ENCODE peak calls at places on chromosomes 13 and 19, in six cellular contexts. J is H1, R is HCT116, Y is HepG2, M is SK-N-SH, V is GM12878. O is an unnamed sample.

GRCh38 chr13:43054803-43055802 is 31.7 kb downstream of the DNAJC15 start:
- DNase-seq in J (no peak), V (no peak), Y (peak), R (no peak), M (no peak), O (no peak)

GRCh38 chr13:31093145-31093885 is 68.4 kb downstream of the HSPH1 start:
- DNase-seq in V (no peak), R (no peak), J (no peak), M (no peak), Y (no peak), O (no peak)

GRCh38 chr13:46321494-46322225 is 65.4 kb downstream of the RUBCNL start:
- DNase-seq in V (peak), J (peak), R (peak), Y (peak), M (peak), O (peak)

GRCh38 chr13:41547253-41548000 is 90.1 kb downstream of the RGCC start:
- DNase-seq in J (no peak), R (no peak), Y (peak), M (no peak), V (no peak), O (no peak)

GRCh38 chr13:99198630-99199029 is 2.0 kb upstream of the UBAC2 start:
- DNase-seq in M (no peak), Y (no peak), R (no peak), V (no peak), J (no peak), O (peak)

GRCh38 chr19:56217039-56217949 is 15.2 kb downstream of the ZSCAN5C start:
- DNase-seq in M (peak), V (no peak), R (no peak), J (peak), Y (no peak), O (no peak)

GRCh38 chr19:40143612-40144011 is 47.6 kb upstream of the MAP3K10 start:
- DNase-seq in M (no peak), R (no peak), Y (no peak), V (no peak), J (no peak), O (no peak)

GRCh38 chr19:2653717-2654584 is 48.5 kb downstream of the GNG7 start:
- DNase-seq in V (no peak), M (peak), J (peak), R (no peak), Y (no peak), O (no peak)

GRCh38 chr13:47853236-47853635 is 147.8 kb downstream of the SUCLA2 start:
- DNase-seq in Y (no peak), R (no peak), V (no peak), M (no peak), J (no peak), O (no peak)

GRCh38 chr19:6611441-6611852 is 20.5 kb upstream of the CD70 start:
- DNase-seq in Y (no peak), V (no peak), J (no peak), R (no peak), M (no peak), O (no peak)

GRCh38 chr19:29655648-29656335 is 9.5 kb upstream of the PLEKHF1 start:
- DNase-seq in M (no peak), Y (no peak), J (no peak), V (no peak), R (no peak), O (no peak)

GRCh38 chr13:104011505-104012270 is 945.5 kb upstream of the SLC10A2 start:
- DNase-seq in Y (no peak), M (no peak), V (no peak), J (no peak), R (no peak), O (peak)

GRCh38 chr13:65292488-65292901 is 1937.6 kb downstream of the PCDH9 start:
- DNase-seq in R (no peak), V (no peak), M (peak), Y (no peak), J (no peak), O (no peak)

GRCh38 chr13:47168086-47168485 is 271.2 kb upstream of the HTR2A start:
- DNase-seq in Y (no peak), V (no peak), M (no peak), J (no peak), R (no peak), O (no peak)

GRCh38 chr13:24660023-24660806 is 20.0 kb upstream of the ATP12A start:
- DNase-seq in M (peak), J (no peak), Y (no peak), R (no peak), V (no peak), O (no peak)

GRCh38 chr19:4800591-4801081 is 9.1 kb downstream of the FEM1A start:
- DNase-seq in R (no peak), Y (no peak), M (no peak), V (no peak), J (no peak), O (peak)

DNA sequence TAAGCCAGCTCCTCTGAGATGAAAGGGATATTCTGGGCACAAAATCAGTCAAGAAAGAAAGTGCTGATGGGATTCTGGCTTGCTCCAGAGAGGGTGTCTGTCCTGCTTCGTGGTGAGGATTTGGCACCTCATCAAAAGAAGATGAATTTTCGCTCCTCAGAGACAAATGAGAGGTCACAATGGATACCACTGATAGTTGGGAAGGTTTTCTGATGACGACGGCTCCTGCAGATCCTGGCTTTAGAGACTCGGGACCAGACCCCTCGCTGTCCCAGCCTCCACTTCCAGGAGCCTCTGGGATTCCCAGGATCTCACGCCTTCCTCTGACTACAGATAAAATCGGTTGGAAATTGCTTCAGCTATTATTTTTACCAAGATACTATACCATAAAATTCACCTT is 9.8 kb downstream of the TEX29 start:
- DNase-seq in J (peak), Y (no peak), M (no peak), R (no peak), V (no peak), O (no peak)
- TF ChIP-seq JUND in J (no peak), Y (no peak), M (no peak), R (no peak), V (no peak), O (no peak)

GRCh38 chr13:76168661-76169060 is 532.5 kb downstream of the LMO7 start:
- DNase-seq in J (no peak), R (no peak), V (no peak), Y (no peak), M (no peak), O (no peak)
- TF ChIP-seq JUND in J (no peak), R (no peak), V (no peak), Y (no peak), M (no peak), O (no peak)

DNA sequence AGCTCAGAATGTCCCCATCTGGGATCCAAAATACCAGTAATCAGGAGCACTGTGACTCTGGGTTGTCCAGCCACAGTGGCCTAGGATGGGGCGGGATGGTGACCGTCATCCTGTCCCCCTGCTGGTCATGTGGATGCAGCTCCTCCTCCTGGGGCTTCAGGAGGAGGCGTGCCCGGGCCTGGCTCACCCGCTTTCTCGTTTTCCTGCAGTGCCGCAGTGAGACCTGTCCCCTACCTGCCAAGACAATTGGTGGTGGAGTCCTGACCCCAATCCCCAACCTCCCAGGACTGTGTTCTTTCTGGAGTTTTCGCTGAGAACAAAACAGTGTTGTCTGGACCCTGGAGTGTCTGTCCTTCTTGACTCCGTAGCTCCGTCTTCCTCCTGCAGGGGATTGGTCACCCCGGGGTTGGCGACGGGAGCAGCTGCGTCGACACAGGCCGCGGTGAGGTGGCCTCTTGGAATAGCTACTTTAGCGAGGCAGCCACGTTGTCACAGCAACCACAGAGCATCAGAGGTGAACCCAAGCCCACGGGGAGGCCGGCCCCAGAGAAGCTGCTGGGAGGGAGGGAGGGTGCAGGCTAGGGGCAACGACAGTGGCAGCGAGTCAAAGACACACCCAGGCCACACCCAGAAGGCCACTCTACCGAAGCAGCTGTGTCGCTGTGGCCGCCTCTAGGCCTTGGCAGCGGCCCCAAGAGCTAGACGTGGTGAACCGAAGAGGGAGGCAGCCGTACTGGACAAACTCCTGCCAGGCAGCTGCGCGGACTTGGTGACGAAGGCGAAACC is 10.1 kb upstream of the EMC10 start:
- DNase-seq in V (no peak), J (peak), Y (peak), R (peak), M (peak), O (peak)
- TF ChIP-seq JUND in V (no peak), J (no peak), Y (no peak), R (no peak), M (no peak), O (no peak)

DNA sequence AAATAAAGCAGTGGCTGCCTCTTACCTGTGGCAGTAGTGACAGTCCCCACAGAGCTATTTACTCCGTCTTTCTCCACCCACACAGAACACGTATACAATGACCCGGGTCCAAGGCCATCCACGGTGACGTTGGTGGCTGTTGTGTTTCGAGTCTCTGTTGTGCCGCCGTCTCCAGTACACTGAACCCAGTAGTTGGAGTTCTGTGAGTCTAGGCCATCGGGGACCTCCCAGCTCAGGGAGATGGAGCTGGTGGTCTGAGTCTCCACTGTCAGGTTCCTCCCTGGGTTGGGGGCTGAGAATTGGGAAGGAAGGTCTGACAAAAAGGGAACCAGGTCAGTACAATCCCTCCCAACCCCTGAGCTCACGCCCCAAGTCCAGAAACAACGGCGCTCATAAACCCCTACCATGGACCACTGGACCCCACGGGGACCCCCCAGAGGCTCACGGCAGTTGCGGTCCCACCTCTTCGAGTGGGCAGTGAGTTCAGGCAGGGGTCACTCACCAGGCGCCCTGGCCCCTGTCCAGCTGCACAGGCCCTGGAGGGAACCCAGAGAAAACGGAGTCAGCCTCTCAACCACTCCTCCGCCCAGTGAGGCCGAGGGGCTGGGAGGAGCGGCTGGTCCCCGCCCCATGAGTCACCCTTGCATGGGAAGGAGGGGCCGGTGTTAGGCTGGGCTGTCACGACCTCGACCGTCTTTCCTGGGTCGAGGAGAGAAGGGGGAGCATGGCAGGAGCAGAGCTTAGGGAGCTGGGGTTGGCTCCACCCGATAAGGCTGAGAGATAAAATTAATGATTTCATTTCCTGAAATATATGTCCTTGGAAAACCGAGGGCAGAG is 2.4 kb downstream of the PTPRH start:
- DNase-seq in J (peak), R (peak), Y (peak), M (peak), V (no peak), O (peak)
- TF ChIP-seq JUND in J (peak), R (peak), Y (peak), M (peak), V (no peak), O (no peak)

GRCh38 chr13:85586422-85586831 is 212.8 kb downstream of the SLITRK6 start:
- DNase-seq in J (no peak), V (no peak), R (no peak), M (no peak), Y (no peak), O (no peak)
- TF ChIP-seq JUND in J (no peak), V (no peak), R (no peak), M (no peak), Y (no peak), O (no peak)

GRCh38 chr13:95704510-95704909 is 27.6 kb downstream of the DNAJC3 start:
- DNase-seq in V (no peak), J (no peak), M (peak), Y (no peak), R (no peak), O (no peak)
- TF ChIP-seq JUND in V (no peak), J (no peak), M (no peak), Y (no peak), R (no peak), O (no peak)

DNA sequence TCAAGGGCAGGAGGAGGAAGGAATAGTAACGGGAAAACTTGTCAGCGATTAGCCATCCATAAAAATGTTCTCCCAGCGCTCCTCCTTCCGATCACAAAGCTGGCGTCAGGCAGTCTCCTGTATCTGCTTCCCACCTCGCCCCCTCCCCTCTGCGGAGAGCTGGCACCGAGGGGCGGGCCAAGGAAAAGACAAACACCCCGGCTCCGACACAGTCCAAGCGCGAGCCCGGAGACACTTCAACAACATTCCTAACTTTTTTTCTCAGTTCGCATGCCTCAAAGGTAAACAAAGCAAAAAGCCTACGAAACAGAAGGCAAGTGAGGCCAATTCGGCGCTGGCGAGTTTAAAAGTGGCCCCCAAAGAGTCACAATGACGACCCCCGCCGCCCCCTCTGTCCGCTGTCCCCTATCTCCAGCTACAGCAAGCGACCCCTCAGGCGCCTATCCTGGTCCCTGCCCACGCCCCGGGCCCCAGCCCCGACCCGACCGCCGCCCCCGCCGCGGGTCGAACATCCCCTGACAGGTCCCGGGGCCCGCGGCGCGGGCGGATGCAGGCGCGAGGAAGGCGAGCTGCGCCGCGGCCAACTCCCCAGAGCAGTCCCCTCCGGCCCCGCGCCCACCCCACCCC is 719 bp downstream of the SMAD9 start:
- DNase-seq in Y (peak), J (peak), V (no peak), M (peak), R (no peak), O (no peak)
- TF ChIP-seq JUND in Y (no peak), J (no peak), V (no peak), M (no peak), R (no peak), O (no peak)

DNA sequence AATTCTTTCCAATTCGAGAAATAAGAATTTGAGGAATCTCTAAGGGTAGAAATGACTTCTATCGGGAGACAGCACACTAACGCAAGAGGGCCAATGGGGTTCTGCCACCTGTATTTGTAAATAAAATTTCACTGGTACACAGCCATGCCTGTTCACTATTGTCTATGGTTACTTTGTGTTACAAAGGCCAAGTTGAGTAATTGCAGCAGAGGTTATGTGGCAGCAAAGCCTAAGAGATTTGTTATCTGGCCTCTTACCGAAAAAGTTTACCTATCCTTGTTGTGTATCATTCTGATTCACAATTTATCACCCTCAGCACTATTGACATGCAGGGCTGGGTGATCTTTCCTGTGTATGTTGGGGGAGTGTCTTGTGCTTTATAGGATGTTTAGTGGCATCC is 278.0 kb downstream of the KLF5 start:
- DNase-seq in M (no peak), J (no peak), V (no peak), Y (peak), R (no peak), O (no peak)
- TF ChIP-seq JUND in M (no peak), J (no peak), V (no peak), Y (no peak), R (no peak), O (no peak)

O was measured in T47D.